ENCODE peak calls at places on chromosomes 6 and 20, in eight cellular contexts. Y, C, H, L, V, B, K and F are unnamed samples. For H3K4me1, the result is how much of the 10 kb centered on the place peaks cover.

GRCh38 chr20:1894951-1895673 is at the start of gene SIRPA:
- DNase-seq in C (no peak), Y (peak), B (peak), V (peak), H (peak), L (peak), K (peak), F (peak)

GRCh38 chr6:139765825-139766285 is 391.4 kb upstream of the CITED2 start:
- DNase-seq in L (no peak), Y (no peak), C (peak), V (no peak), B (peak), K (peak), H (no peak), F (no peak)

GRCh38 chr6:169642455-169642854 is 59.4 kb downstream of the WDR27 start:
- DNase-seq in Y (no peak), K (no peak), V (no peak), H (no peak), B (no peak), C (no peak), L (no peak), F (peak)

GRCh38 chr6:110561708-110562107 is 85.3 kb upstream of the SLC22A16 start:
- DNase-seq in Y (no peak), L (no peak), H (no peak), C (no peak), B (no peak), K (no peak), V (no peak), F (no peak)

GRCh38 chr6:50825375-50826036 is 6.8 kb downstream of the TFAP2B start:
- DNase-seq in L (no peak), C (no peak), V (no peak), K (no peak), B (no peak), Y (no peak), H (no peak), F (no peak)

GRCh38 chr6:56890066-56890465 is 64.8 kb upstream of the BEND6 start:
- DNase-seq in V (no peak), Y (no peak), B (no peak), K (no peak), H (no peak), C (no peak), L (no peak), F (no peak)

GRCh38 chr6:166418691-166419143 is 36.0 kb upstream of the MPC1 start:
- DNase-seq in H (no peak), B (no peak), C (no peak), Y (no peak), K (no peak), L (no peak), V (no peak), F (no peak)

GRCh38 chr6:42653851-42654250 is 68.5 kb downstream of the PRPH2 start:
- DNase-seq in L (no peak), Y (no peak), H (no peak), B (no peak), C (no peak), K (no peak), V (no peak), F (no peak)

GRCh38 chr6:170262481-170263088 is 28.3 kb downstream of the DLL1 start:
- DNase-seq in Y (no peak), V (no peak), L (peak), H (no peak), B (no peak), C (no peak), K (no peak), F (no peak)

GRCh38 chr20:22382742-22383141 is 201.6 kb downstream of the FOXA2 start:
- DNase-seq in B (no peak), V (no peak), L (no peak), H (no peak), C (no peak), K (no peak), Y (no peak), F (no peak)

GRCh38 chr20:37336369-37337207 is 9.4 kb upstream of the SRC start:
- DNase-seq in L (no peak), C (no peak), K (peak), B (peak), Y (peak), V (no peak), H (no peak), F (peak)

GRCh38 chr6:37665309-37665708 is 32.4 kb downstream of the MDGA1 start:
- DNase-seq in Y (no peak), B (no peak), K (no peak), L (no peak), H (peak), V (no peak), C (no peak), F (no peak)

GRCh38 chr6:89452269-89452668 is 19.3 kb downstream of the ANKRD6 start:
- DNase-seq in B (no peak), H (no peak), L (no peak), V (no peak), K (no peak), Y (no peak), C (no peak), F (no peak)

GRCh38 chr6:7197752-7198151 is 90.0 kb downstream of the RREB1 start:
- DNase-seq in H (no peak), Y (no peak), B (no peak), V (no peak), C (no peak), K (no peak), L (no peak), F (no peak)

GRCh38 chr6:143529095-143529494 is 17.6 kb upstream of the FUCA2 start:
- DNase-seq in Y (no peak), V (no peak), H (no peak), C (no peak), K (no peak), B (no peak), L (no peak), F (no peak)

GRCh38 chr6:106903299-106903698 is 71.2 kb downstream of the CD24 start:
- DNase-seq in L (no peak), C (no peak), B (no peak), H (no peak), V (no peak), K (no peak), Y (no peak), F (no peak)

GRCh38 chr20:51767867-51768758 is at the start of gene ATP9A:
- DNase-seq in Y (peak), V (no peak), K (peak), H (peak), C (no peak), B (peak), L (peak), F (peak)

GRCh38 chr6:111030008-111031006 is 48.5 kb downstream of the RPF2 start:
- DNase-seq in H (no peak), Y (peak), L (peak), B (no peak), V (no peak), K (no peak), C (no peak), F (peak)

GRCh38 chr6:30682181-30683117 is 4.0 kb downstream of the PPP1R18 start:
- DNase-seq in Y (peak), K (peak), V (peak), C (no peak), B (peak), L (peak), H (peak), F (peak)

GRCh38 chr6:139016337-139017213 is 12.0 kb upstream of the ABRACL start:
- DNase-seq in L (no peak), C (no peak), H (no peak), B (no peak), K (no peak), V (no peak), Y (no peak), F (no peak)

GRCh38 chr20:53718622-53719021 is 125.0 kb upstream of the ZNF217 start:
- DNase-seq in H (no peak), V (no peak), C (no peak), B (no peak), L (no peak), K (no peak), Y (no peak), F (no peak)

GRCh38 chr20:4875578-4876067 is 125.7 kb downstream of the SLC23A2 start:
- DNase-seq in Y (no peak), H (no peak), K (no peak), B (peak), V (no peak), C (no peak), L (no peak), F (no peak)

GRCh38 chr6:46421239-46421638 is 70.0 kb downstream of the RCAN2 start:
- DNase-seq in V (no peak), K (no peak), C (no peak), B (no peak), Y (no peak), H (no peak), L (no peak), F (no peak)

GRCh38 chr6:34560366-34561226 is 4.5 kb upstream of the SPDEF start:
- DNase-seq in H (peak), Y (no peak), C (no peak), V (no peak), K (peak), L (no peak), B (no peak), F (no peak)

GRCh38 chr20:38534756-38535155 is 46.2 kb upstream of the ADIG start:
- DNase-seq in K (no peak), V (no peak), H (no peak), C (no peak), Y (no peak), L (no peak), B (no peak), F (no peak)

GRCh38 chr6:108720798-108721197 is 127.4 kb upstream of the ARMC2 start:
- DNase-seq in B (no peak), Y (no peak), H (no peak), L (no peak), C (no peak), K (no peak), V (no peak), F (no peak)

DNA sequence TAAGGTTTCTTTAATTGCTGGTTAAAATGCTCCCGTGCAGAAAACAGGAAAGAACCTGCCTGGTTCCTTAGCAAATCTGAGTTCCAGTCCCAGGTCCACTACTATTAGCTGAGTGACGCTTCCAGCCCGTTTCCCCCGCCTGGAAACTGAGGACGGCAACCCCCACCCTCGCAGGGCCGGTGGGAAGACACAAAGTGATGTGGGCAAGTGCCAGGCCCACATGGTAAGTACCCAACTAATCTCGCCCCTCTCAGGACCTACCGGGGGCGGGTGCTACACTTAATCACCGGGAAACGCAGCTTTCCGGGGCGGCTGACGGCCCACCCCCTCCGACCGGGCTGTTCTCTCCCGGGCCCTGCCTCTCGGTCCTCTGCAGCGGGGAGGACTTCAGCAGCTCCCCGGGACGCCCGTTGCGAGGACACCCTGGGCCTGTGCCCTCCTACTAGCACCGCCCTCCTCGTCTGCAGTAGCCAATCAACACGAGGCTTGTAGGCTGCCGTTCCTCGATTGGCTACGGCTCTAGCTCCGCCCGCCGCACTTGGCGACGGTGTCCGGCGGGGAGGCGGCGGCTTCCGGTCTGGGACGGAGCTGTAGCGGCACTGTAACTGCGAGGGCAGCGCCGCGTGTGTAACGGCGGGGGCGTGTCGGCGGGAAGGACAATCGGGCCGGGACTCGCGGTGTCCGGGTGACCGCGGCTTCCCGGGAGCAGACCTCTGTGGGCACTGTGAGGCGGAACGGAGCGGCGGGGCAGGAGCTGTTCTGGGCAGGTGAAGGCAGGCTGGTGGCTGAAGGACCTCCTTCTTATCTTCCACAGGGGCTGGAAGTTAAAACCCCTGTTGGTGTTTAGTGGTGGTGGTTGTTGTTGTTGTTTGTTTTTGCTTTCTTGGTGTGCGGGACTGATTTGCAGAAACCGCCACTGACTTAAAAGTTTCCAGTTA is at the start of gene ZBTB9:
- DNase-seq in K (peak), H (peak), L (peak), V (peak), Y (peak), B (peak), C (peak), F (peak)
- TF ChIP-seq POLR2A in K (peak), H (no peak), L (peak), V (peak), Y (peak), B (peak), C (peak), F (peak)

DNA sequence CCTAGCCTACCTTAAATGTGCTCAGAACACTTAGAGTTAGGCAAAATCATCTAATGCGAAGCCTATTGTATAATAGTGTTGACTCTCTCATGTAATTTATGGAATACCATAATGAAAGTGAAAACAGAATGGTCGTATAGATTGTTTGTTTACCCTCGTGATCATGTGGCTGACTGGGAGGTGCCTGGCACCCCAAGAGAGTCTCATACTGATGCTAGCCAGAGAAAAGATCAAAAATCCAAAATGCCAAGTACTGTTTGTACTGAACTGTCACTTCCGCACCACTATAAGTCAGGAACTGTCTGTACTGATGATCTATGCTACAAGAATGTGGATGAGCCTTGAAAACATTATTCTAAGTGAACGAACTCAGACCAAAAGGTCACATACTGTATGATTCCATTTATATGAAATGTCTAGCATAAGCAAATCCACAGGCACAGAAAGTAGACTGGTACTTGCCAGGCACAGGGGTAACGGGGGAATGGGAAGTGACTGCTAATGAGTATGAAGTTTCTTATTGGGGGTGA is 22.4 kb downstream of the ZMYND8 start:
- DNase-seq in C (no peak), L (peak), V (no peak), Y (peak), H (no peak), B (peak), K (peak), F (peak)
- H3K27ac ChIP-seq in C (peak), L (peak), V (peak), Y (peak), H (peak), B (peak), K (peak), F (peak)

GRCh38 chr6:156820089-156820798 is 43.1 kb downstream of the ARID1B start:
- DNase-seq in L (no peak), B (no peak), Y (no peak), H (no peak), K (no peak), C (no peak), V (no peak), F (no peak)

GRCh38 chr6:156814036-156814581 is 36.9 kb downstream of the ARID1B start:
- DNase-seq in V (no peak), L (no peak), K (no peak), H (no peak), B (no peak), C (no peak), Y (no peak), F (no peak)

GRCh38 chr6:156821707-156822106 is 44.5 kb downstream of the ARID1B start:
- DNase-seq in C (no peak), V (no peak), K (no peak), Y (no peak), L (no peak), H (no peak), B (no peak), F (no peak)

GRCh38 chr6:156816505-156816904 is 39.3 kb downstream of the ARID1B start:
- DNase-seq in Y (peak), L (no peak), H (peak), B (peak), K (peak), C (no peak), V (no peak), F (no peak)
- H3K4me1 ChIP-seq in Y (under half), L (under half), H (half or more), B (under half), K (under half), C (under half), V (under half), F (under half)

DNA sequence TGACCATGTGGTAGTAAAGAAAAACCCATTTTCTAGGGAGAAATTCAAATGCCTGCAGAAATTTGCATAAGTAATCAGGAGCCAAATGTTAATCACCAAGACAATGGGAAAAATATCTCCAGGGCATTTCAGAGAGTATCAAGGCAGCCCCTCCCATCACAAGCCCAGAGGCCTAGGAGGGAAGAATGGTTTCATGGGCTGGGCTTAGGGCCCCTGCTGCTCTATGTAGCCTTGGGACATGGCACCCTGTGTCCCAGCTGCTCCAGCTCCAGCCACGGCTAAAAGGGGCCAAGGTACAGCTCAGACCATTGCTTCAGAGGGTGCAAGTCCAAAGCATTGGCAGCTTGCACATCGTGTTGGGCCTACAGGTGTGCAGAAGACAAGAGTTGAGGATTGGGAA is 117.2 kb upstream of the RALGAPA2 start:
- DNase-seq in Y (no peak), H (no peak), B (no peak), K (no peak), C (no peak), V (no peak), L (no peak), F (no peak)
- TF ChIP-seq POLR2A in Y (no peak), H (no peak), B (no peak), K (no peak), C (no peak), V (no peak), L (no peak), F (no peak)